ENCODE peak calls at places on chromosomes 2 and 18, in eight cellular contexts. One of them, this sample, is unnamed.

GRCh38 chr18:32877371-32877770 is 104.5 kb upstream of the KLHL14 start:
- DNase-seq in H1: no peak
- DNase-seq in sigmoid colon: no peak
- DNase-seq in GM12878: no peak
- DNase-seq in transverse colon: no peak
- DNase-seq in SK-N-SH: no peak
- DNase-seq in suprapubic skin: no peak
- DNase-seq in stomach: no peak
- DNase-seq in this sample: no peak

GRCh38 chr2:174023591-174024523 is 58.7 kb upstream of the SP3 start:
- DNase-seq in H1: no peak
- DNase-seq in sigmoid colon: peak; percentile 85
- DNase-seq in GM12878: no peak
- DNase-seq in transverse colon: peak; percentile 48
- DNase-seq in SK-N-SH: peak; percentile 81
- DNase-seq in suprapubic skin: peak; percentile 90
- DNase-seq in stomach: peak; percentile 45
- DNase-seq in this sample: peak; percentile 67

GRCh38 chr2:94873362-94874276 is 2.4 kb downstream of the TEKT4 start:
- DNase-seq in H1: no peak
- DNase-seq in sigmoid colon: no peak
- DNase-seq in GM12878: no peak
- DNase-seq in transverse colon: no peak
- DNase-seq in SK-N-SH: peak; percentile 19
- DNase-seq in suprapubic skin: peak; percentile 76
- DNase-seq in stomach: no peak
- DNase-seq in this sample: no peak

GRCh38 chr2:27261926-27262298 is 935 bp downstream of the SLC30A3 start:
- DNase-seq in H1: no peak
- DNase-seq in sigmoid colon: no peak
- DNase-seq in GM12878: no peak
- DNase-seq in transverse colon: no peak
- DNase-seq in SK-N-SH: no peak
- DNase-seq in suprapubic skin: no peak
- DNase-seq in stomach: no peak
- DNase-seq in this sample: no peak

GRCh38 chr2:28622101-28622499 is 126.2 kb downstream of the PLB1 start:
- DNase-seq in H1: no peak
- DNase-seq in sigmoid colon: no peak
- DNase-seq in GM12878: no peak
- DNase-seq in transverse colon: no peak
- DNase-seq in SK-N-SH: no peak
- DNase-seq in suprapubic skin: no peak
- DNase-seq in stomach: no peak
- DNase-seq in this sample: no peak

GRCh38 chr18:51194604-51195003 is 2.9 kb downstream of the MEX3C start:
- DNase-seq in H1: no peak
- DNase-seq in sigmoid colon: no peak
- DNase-seq in GM12878: no peak
- DNase-seq in transverse colon: no peak
- DNase-seq in SK-N-SH: no peak
- DNase-seq in suprapubic skin: no peak
- DNase-seq in stomach: no peak
- DNase-seq in this sample: no peak

GRCh38 chr18:25832008-25832604 is 258.3 kb downstream of the SS18 start:
- DNase-seq in H1: peak; percentile 17
- DNase-seq in sigmoid colon: no peak
- DNase-seq in GM12878: no peak
- DNase-seq in transverse colon: peak; percentile 37
- DNase-seq in SK-N-SH: peak; percentile 62
- DNase-seq in suprapubic skin: no peak
- DNase-seq in stomach: peak; percentile 55
- DNase-seq in this sample: peak; percentile 50

GRCh38 chr2:72340665-72341064 is 193.0 kb upstream of the CYP26B1 start:
- DNase-seq in H1: no peak
- DNase-seq in sigmoid colon: no peak
- DNase-seq in GM12878: no peak
- DNase-seq in transverse colon: no peak
- DNase-seq in SK-N-SH: no peak
- DNase-seq in suprapubic skin: no peak
- DNase-seq in stomach: no peak
- DNase-seq in this sample: no peak

GRCh38 chr2:233693963-233694362 is 1.3 kb downstream of the UGT1A6 start:
- DNase-seq in H1: no peak
- DNase-seq in sigmoid colon: no peak
- DNase-seq in GM12878: no peak
- DNase-seq in transverse colon: no peak
- DNase-seq in SK-N-SH: no peak
- DNase-seq in suprapubic skin: no peak
- DNase-seq in stomach: no peak
- DNase-seq in this sample: no peak

GRCh38 chr2:217184242-217184641 is 324.4 kb upstream of the TNP1 start:
- DNase-seq in H1: no peak
- DNase-seq in sigmoid colon: no peak
- DNase-seq in GM12878: no peak
- DNase-seq in transverse colon: no peak
- DNase-seq in SK-N-SH: no peak
- DNase-seq in suprapubic skin: no peak
- DNase-seq in stomach: no peak
- DNase-seq in this sample: no peak

GRCh38 chr2:241813080-241813805 is 4.2 kb downstream of the NEU4 start:
- DNase-seq in H1: no peak
- DNase-seq in sigmoid colon: peak; percentile 67
- DNase-seq in GM12878: no peak
- DNase-seq in transverse colon: peak; percentile 6
- DNase-seq in SK-N-SH: peak; percentile 21
- DNase-seq in suprapubic skin: peak; percentile 61
- DNase-seq in stomach: no peak
- DNase-seq in this sample: no peak
- TF ChIP-seq EP300 in H1: no peak
- TF ChIP-seq EP300 in sigmoid colon: no peak
- TF ChIP-seq EP300 in GM12878: no peak
- TF ChIP-seq EP300 in transverse colon: no peak
- TF ChIP-seq EP300 in SK-N-SH: no peak
- TF ChIP-seq EP300 in suprapubic skin: no peak
- TF ChIP-seq EP300 in stomach: no peak
- TF ChIP-seq EP300 in this sample: no peak

GRCh38 chr2:215787565-215788178 is 225.7 kb downstream of the MREG start:
- DNase-seq in H1: no peak
- DNase-seq in sigmoid colon: no peak
- DNase-seq in GM12878: no peak
- DNase-seq in transverse colon: no peak
- DNase-seq in SK-N-SH: no peak
- DNase-seq in suprapubic skin: no peak
- DNase-seq in stomach: no peak
- DNase-seq in this sample: no peak
- TF ChIP-seq POLR2AphosphoS5 in H1: no peak
- TF ChIP-seq POLR2AphosphoS5 in sigmoid colon: no peak
- TF ChIP-seq POLR2AphosphoS5 in GM12878: no peak
- TF ChIP-seq POLR2AphosphoS5 in transverse colon: no peak
- TF ChIP-seq POLR2AphosphoS5 in SK-N-SH: no peak
- TF ChIP-seq POLR2AphosphoS5 in suprapubic skin: no peak
- TF ChIP-seq POLR2AphosphoS5 in stomach: no peak
- TF ChIP-seq POLR2AphosphoS5 in this sample: no peak

DNA sequence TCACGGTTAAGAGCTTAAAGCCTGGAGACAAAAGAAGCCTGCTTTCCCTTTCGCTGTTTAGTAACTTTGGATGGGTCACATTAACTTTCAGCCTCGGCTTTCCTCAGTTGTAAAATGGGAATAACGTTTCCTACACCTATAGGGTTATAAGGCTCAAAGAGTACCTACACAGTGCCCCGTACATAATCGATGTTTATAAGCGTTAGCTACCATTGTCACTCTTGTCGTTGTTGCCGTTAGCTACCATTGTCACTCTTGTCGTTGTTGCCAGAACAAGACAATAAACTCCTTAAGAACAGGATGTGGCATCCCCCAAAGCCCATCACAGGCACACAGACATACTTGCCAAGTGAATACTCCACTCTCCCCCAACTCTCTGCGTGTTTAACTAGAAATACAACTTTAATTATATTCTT is 901 bp upstream of the MFSD6 start:
- DNase-seq in H1: no peak
- DNase-seq in sigmoid colon: no peak
- DNase-seq in GM12878: no peak
- DNase-seq in transverse colon: no peak
- DNase-seq in SK-N-SH: no peak
- DNase-seq in suprapubic skin: no peak
- DNase-seq in stomach: no peak
- DNase-seq in this sample: no peak
- TF ChIP-seq EP300 in H1: no peak
- TF ChIP-seq EP300 in sigmoid colon: no peak
- TF ChIP-seq EP300 in GM12878: no peak
- TF ChIP-seq EP300 in transverse colon: no peak
- TF ChIP-seq EP300 in SK-N-SH: no peak
- TF ChIP-seq EP300 in suprapubic skin: no peak
- TF ChIP-seq EP300 in stomach: no peak
- TF ChIP-seq EP300 in this sample: no peak

DNA sequence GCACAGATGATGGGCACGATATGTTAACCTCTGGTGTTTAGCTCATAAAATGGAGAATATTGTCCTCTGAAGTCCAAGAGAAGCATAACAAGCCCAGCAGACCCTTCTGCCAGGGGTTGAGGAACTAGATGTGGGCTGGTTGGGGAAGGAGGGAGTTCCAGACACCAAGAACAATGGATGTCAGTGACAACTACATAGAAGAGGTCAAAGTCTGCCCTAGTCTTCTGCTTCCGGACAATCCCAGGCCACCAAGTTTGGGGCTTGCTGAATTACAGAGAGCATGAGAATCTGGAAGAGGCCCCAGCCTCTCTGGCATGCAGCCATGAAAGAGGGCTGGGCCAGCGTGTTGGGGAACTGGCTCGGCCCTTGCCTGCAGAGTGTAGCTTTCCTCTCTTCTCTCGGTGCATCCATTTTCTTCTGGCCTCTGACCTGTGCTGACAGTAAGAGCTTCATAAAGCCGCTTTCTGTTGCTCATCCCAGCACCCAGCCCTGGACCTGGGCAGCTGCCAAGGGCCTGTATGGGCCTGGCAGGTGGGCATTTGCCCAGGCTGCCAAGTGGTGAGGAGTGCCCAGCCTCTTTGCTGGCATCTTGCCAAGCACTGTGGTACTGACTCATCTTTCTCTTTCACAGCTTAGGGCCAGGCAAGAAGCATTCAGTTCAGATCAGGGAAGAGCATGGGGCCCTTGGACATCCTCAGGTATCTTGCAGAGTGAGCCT is 14.6 kb upstream of the LAPTM4A start:
- DNase-seq in H1: no peak
- DNase-seq in sigmoid colon: peak; percentile 94
- DNase-seq in GM12878: no peak
- DNase-seq in transverse colon: peak; percentile 72
- DNase-seq in SK-N-SH: peak; percentile 67
- DNase-seq in suprapubic skin: no peak
- DNase-seq in stomach: peak; percentile 50
- DNase-seq in this sample: peak; percentile 46
- TF ChIP-seq POLR2AphosphoS5 in H1: no peak
- TF ChIP-seq POLR2AphosphoS5 in sigmoid colon: no peak
- TF ChIP-seq POLR2AphosphoS5 in GM12878: no peak
- TF ChIP-seq POLR2AphosphoS5 in transverse colon: peak; percentile 47
- TF ChIP-seq POLR2AphosphoS5 in SK-N-SH: peak; percentile 84
- TF ChIP-seq POLR2AphosphoS5 in suprapubic skin: no peak
- TF ChIP-seq POLR2AphosphoS5 in stomach: no peak
- TF ChIP-seq POLR2AphosphoS5 in this sample: no peak

GRCh38 chr18:37489011-37489410 is 76.6 kb downstream of the CELF4 start:
- DNase-seq in H1: no peak
- DNase-seq in sigmoid colon: no peak
- DNase-seq in GM12878: no peak
- DNase-seq in transverse colon: no peak
- DNase-seq in SK-N-SH: no peak
- DNase-seq in suprapubic skin: no peak
- DNase-seq in stomach: no peak
- DNase-seq in this sample: no peak

GRCh38 chr18:37486848-37487247 is 78.8 kb downstream of the CELF4 start:
- DNase-seq in H1: no peak
- DNase-seq in sigmoid colon: no peak
- DNase-seq in GM12878: no peak
- DNase-seq in transverse colon: no peak
- DNase-seq in SK-N-SH: no peak
- DNase-seq in suprapubic skin: no peak
- DNase-seq in stomach: no peak
- DNase-seq in this sample: no peak

GRCh38 chr18:37484893-37485834 is 80.4 kb downstream of the CELF4 start:
- DNase-seq in H1: peak; percentile 43
- DNase-seq in sigmoid colon: no peak
- DNase-seq in GM12878: no peak
- DNase-seq in transverse colon: peak; percentile 16
- DNase-seq in SK-N-SH: no peak
- DNase-seq in suprapubic skin: no peak
- DNase-seq in stomach: no peak
- DNase-seq in this sample: peak; percentile 31

GRCh38 chr18:37489998-37490397 is 75.6 kb downstream of the CELF4 start:
- DNase-seq in H1: no peak
- DNase-seq in sigmoid colon: no peak
- DNase-seq in GM12878: no peak
- DNase-seq in transverse colon: no peak
- DNase-seq in SK-N-SH: no peak
- DNase-seq in suprapubic skin: no peak
- DNase-seq in stomach: no peak
- DNase-seq in this sample: no peak

GRCh38 chr18:37487400-37487831 is 78.2 kb downstream of the CELF4 start:
- DNase-seq in H1: no peak
- DNase-seq in sigmoid colon: no peak
- DNase-seq in GM12878: no peak
- DNase-seq in transverse colon: no peak
- DNase-seq in SK-N-SH: peak; percentile 56
- DNase-seq in suprapubic skin: no peak
- DNase-seq in stomach: no peak
- DNase-seq in this sample: no peak
- TF ChIP-seq EP300 in H1: no peak
- TF ChIP-seq EP300 in sigmoid colon: no peak
- TF ChIP-seq EP300 in GM12878: no peak
- TF ChIP-seq EP300 in transverse colon: no peak
- TF ChIP-seq EP300 in SK-N-SH: no peak
- TF ChIP-seq EP300 in suprapubic skin: no peak
- TF ChIP-seq EP300 in stomach: no peak
- TF ChIP-seq EP300 in this sample: no peak

DNA sequence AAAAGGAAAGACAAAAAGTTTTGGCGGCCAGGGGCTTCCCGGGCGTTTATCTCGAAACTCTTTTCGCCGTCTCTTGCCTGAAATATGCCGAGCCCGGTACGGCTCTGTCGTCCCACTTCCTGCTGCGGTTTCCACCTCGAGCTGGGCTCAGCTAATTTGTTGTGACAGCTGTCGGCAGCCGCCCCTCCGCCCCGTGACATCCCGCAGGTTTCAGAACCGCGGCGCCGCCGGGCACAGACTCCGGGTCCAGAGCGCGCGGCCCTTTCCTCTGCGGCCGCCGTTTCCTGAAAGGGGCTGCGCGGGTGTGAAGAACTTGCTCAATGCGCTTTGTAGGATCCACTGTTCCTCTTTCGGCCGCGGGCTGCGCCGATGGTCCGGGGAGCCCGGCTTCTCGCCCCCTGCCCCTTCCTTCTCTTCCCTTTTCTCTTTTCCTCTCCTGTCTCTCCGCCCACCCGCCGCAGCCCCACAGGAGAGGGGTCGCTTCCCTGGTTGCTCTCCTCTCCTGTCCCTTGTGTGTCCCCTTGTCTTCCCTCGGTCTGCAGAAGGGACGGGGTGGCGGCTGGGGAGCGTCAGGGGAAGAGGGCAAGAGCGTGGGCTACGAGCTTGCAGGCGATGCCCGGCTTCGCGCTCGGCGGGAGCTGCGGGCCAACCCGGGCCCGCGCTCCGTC is 648 bp downstream of the ARID5A start:
- DNase-seq in H1: no peak
- DNase-seq in sigmoid colon: peak; percentile 87
- DNase-seq in GM12878: peak; percentile 66
- DNase-seq in transverse colon: peak; percentile 86
- DNase-seq in SK-N-SH: peak; percentile 69
- DNase-seq in suprapubic skin: peak; percentile 92
- DNase-seq in stomach: peak; percentile 79
- DNase-seq in this sample: peak; percentile 87
- TF ChIP-seq POLR2AphosphoS5 in H1: no peak
- TF ChIP-seq POLR2AphosphoS5 in sigmoid colon: no peak
- TF ChIP-seq POLR2AphosphoS5 in GM12878: peak; percentile 80
- TF ChIP-seq POLR2AphosphoS5 in transverse colon: peak; percentile 30
- TF ChIP-seq POLR2AphosphoS5 in SK-N-SH: no peak
- TF ChIP-seq POLR2AphosphoS5 in suprapubic skin: no peak
- TF ChIP-seq POLR2AphosphoS5 in stomach: peak; percentile 55
- TF ChIP-seq POLR2AphosphoS5 in this sample: peak; percentile 56

This sample was measured in upper lobe of left lung.